ENCODE peak calls at places on chromosomes 12 and 14, in seven cellular contexts. Y is cardiac muscle cell; W is osteoblast; M is SJSA1; C is CD8-positive, alpha-beta memory T cell; H is neural progenitor cell; G is adipocyte. I is an unnamed sample. For H3K9me3, the result is how much of the 10 kb centered on the place peaks cover.

GRCh38 chr12:3677609-3678008 is 75.3 kb downstream of the CRACR2A start:
- DNase-seq in H (no peak), M (no peak), G (no peak), W (no peak), C (no peak), Y (no peak), I (no peak)

GRCh38 chr12:109461049-109461845 is 15.9 kb downstream of the KCTD10 start:
- DNase-seq in Y (peak), W (no peak), H (no peak), C (no peak), G (peak), M (no peak), I (peak)

GRCh38 chr12:12404297-12404696 is 47.4 kb downstream of the BORCS5 start:
- DNase-seq in Y (no peak), M (no peak), G (no peak), H (peak), C (no peak), W (no peak), I (no peak)

GRCh38 chr12:59600174-59600573 is 4.3 kb downstream of the SLC16A7 start:
- DNase-seq in C (no peak), Y (no peak), W (no peak), H (no peak), G (peak), M (no peak), I (no peak)

GRCh38 chr12:1525858-1526257 is 68.5 kb downstream of the FBXL14 start:
- DNase-seq in H (no peak), W (no peak), Y (no peak), C (no peak), G (no peak), M (no peak), I (no peak)

GRCh38 chr14:100192250-100192671 is 32.8 kb upstream of the DEGS2 start:
- DNase-seq in W (peak), Y (no peak), H (no peak), M (no peak), C (no peak), G (no peak), I (no peak)

GRCh38 chr14:102187044-102187443 is 47.3 kb downstream of the WDR20 start:
- DNase-seq in C (no peak), Y (no peak), H (no peak), G (peak), M (no peak), W (peak), I (no peak)

GRCh38 chr14:89673499-89674225 is 256.6 kb upstream of the FOXN3 start:
- DNase-seq in M (no peak), W (peak), G (peak), Y (peak), C (no peak), H (no peak), I (no peak)

GRCh38 chr14:41597647-41598046 is 9.0 kb upstream of the LRFN5 start:
- DNase-seq in G (no peak), Y (no peak), W (no peak), M (no peak), C (no peak), H (no peak), I (no peak)

GRCh38 chr14:97456958-97457357 is 659.8 kb downstream of the VRK1 start:
- DNase-seq in G (no peak), M (no peak), C (no peak), W (no peak), H (no peak), Y (no peak), I (no peak)

GRCh38 chr12:90333939-90334338 is 621.0 kb downstream of the CCER1 start:
- DNase-seq in H (no peak), W (no peak), G (no peak), Y (no peak), C (no peak), M (no peak), I (no peak)

GRCh38 chr12:87155616-87156015 is 873.6 kb downstream of the C12orf50 start:
- DNase-seq in W (no peak), H (no peak), Y (no peak), G (peak), C (no peak), M (no peak), I (no peak)

GRCh38 chr12:108609535-108610335 is 11.9 kb upstream of the TMEM119 start:
- DNase-seq in M (peak), G (peak), H (no peak), Y (peak), C (no peak), W (peak), I (no peak)

GRCh38 chr12:29796823-29797263 is 13.1 kb upstream of the TMTC1 start:
- DNase-seq in Y (no peak), H (peak), C (no peak), M (no peak), G (peak), W (peak), I (no peak)

GRCh38 chr14:21505009-21505553 is 6.1 kb downstream of the METTL3 start:
- DNase-seq in C (no peak), H (no peak), W (no peak), G (no peak), M (no peak), Y (no peak), I (no peak)

GRCh38 chr14:77195766-77196165 is 14.2 kb downstream of the TMEM63C start:
- DNase-seq in M (no peak), G (no peak), Y (no peak), W (no peak), C (no peak), H (no peak), I (no peak)

GRCh38 chr14:51014086-51014485 is 69.8 kb upstream of the PYGL start:
- DNase-seq in M (no peak), Y (no peak), H (peak), C (no peak), G (peak), W (peak), I (no peak)

GRCh38 chr12:1527789-1528188 is 66.6 kb downstream of the FBXL14 start:
- DNase-seq in M (peak), C (no peak), H (no peak), W (peak), G (peak), Y (no peak), I (no peak)

GRCh38 chr14:36091096-36091495 is 85.4 kb downstream of the PTCSC3 start:
- DNase-seq in C (no peak), H (no peak), Y (no peak), G (peak), M (peak), W (no peak), I (no peak)

GRCh38 chr12:94282675-94283074 is 134.3 kb downstream of the PLXNC1 start:
- DNase-seq in H (no peak), C (peak), Y (no peak), M (no peak), G (no peak), W (peak), I (no peak)

GRCh38 chr14:103561381-103562134 is 899 bp downstream of the BAG5 start:
- DNase-seq in W (peak), G (peak), H (peak), M (no peak), C (peak), Y (peak), I (peak)

GRCh38 chr12:40828593-40828990 is 136.4 kb downstream of the CNTN1 start:
- DNase-seq in G (no peak), Y (no peak), C (no peak), W (no peak), H (no peak), M (no peak), I (no peak)

GRCh38 chr14:90495357-90496276 is 98.8 kb downstream of the CALM1 start:
- DNase-seq in W (peak), H (peak), G (peak), M (no peak), C (peak), Y (peak), I (peak)

GRCh38 chr12:50218386-50218785 is 51.2 kb upstream of the CERS5 start:
- DNase-seq in C (no peak), W (no peak), G (peak), M (peak), Y (no peak), H (no peak), I (no peak)

GRCh38 chr12:121530600-121531355 is 50.0 kb downstream of the KDM2B start:
- DNase-seq in H (no peak), G (peak), C (peak), Y (no peak), W (peak), M (no peak), I (peak)

GRCh38 chr14:64217318-64217717 is 76.9 kb downstream of the ESR2 start:
- DNase-seq in C (no peak), Y (no peak), W (peak), G (no peak), M (no peak), H (no peak), I (peak)

GRCh38 chr14:69044965-69045555 is 66.0 kb upstream of the ACTN1 start:
- DNase-seq in W (peak), G (peak), M (no peak), Y (no peak), H (no peak), C (no peak), I (no peak)

GRCh38 chr12:19912996-19913395 is 455.3 kb upstream of the PDE3A start:
- DNase-seq in W (no peak), H (peak), C (no peak), G (no peak), Y (no peak), M (no peak), I (no peak)

GRCh38 chr12:122080149-122081107 is 1.9 kb downstream of the MLXIP start:
- DNase-seq in M (peak), Y (no peak), W (peak), G (peak), H (peak), C (no peak), I (peak)

GRCh38 chr12:95738024-95738611 is 52.4 kb downstream of the NTN4 start:
- DNase-seq in Y (no peak), G (no peak), W (no peak), M (no peak), C (no peak), H (no peak), I (no peak)

GRCh38 chr12:12476836-12477531 is 85.7 kb downstream of the DUSP16 start:
- DNase-seq in M (no peak), W (no peak), C (no peak), G (no peak), H (no peak), Y (no peak), I (no peak)

GRCh38 chr12:16603916-16604575 is 1.9 kb downstream of the LMO3 start:
- DNase-seq in H (peak), W (peak), Y (peak), M (no peak), C (no peak), G (no peak), I (no peak)

GRCh38 chr12:57242691-57243454 is 8.1 kb downstream of the STAC3 start:
- DNase-seq in G (peak), C (peak), H (peak), M (peak), Y (peak), W (peak), I (peak)

GRCh38 chr12:10140001-10140400 is 10.0 kb upstream of the CLEC7A start:
- DNase-seq in C (peak), H (peak), Y (peak), G (peak), M (no peak), W (no peak), I (peak)

GRCh38 chr14:66507181-66507721 is 696 bp upstream of the GPHN start:
- DNase-seq in W (no peak), C (no peak), M (no peak), H (no peak), G (no peak), Y (no peak), I (no peak)

GRCh38 chr14:83994020-83994419 is 1535.9 kb upstream of the FLRT2 start:
- DNase-seq in C (no peak), M (no peak), H (no peak), W (no peak), Y (no peak), G (peak), I (no peak)

GRCh38 chr14:98607341-98607910 is 664.6 kb downstream of the BCL11B start:
- DNase-seq in Y (no peak), C (no peak), G (no peak), H (no peak), W (no peak), M (no peak), I (no peak)

GRCh38 chr14:98606816-98607215 is 665.2 kb downstream of the BCL11B start:
- DNase-seq in G (no peak), C (no peak), Y (no peak), M (no peak), H (no peak), W (no peak), I (no peak)

GRCh38 chr14:98606041-98606640 is 665.9 kb downstream of the BCL11B start:
- DNase-seq in M (no peak), C (no peak), W (no peak), G (no peak), Y (no peak), H (no peak), I (no peak)

GRCh38 chr14:98605043-98605442 is 667.0 kb downstream of the BCL11B start:
- DNase-seq in G (no peak), Y (no peak), W (no peak), C (no peak), H (no peak), M (no peak), I (no peak)

GRCh38 chr14:98608071-98609060 is 663.6 kb downstream of the BCL11B start:
- DNase-seq in C (no peak), H (no peak), Y (no peak), G (no peak), W (no peak), M (no peak), I (no peak)
- H3K9me3 ChIP-seq in C (under half), H (under half), Y (under half), G (under half), W (under half), M (under half), I (under half)

GRCh38 chr12:34389378-34390170 is 367.3 kb downstream of the ALG10 start:
- DNase-seq in G (no peak), M (no peak), Y (no peak), W (peak), C (no peak), H (no peak), I (no peak)

GRCh38 chr12:34386621-34387255 is 364.4 kb downstream of the ALG10 start:
- DNase-seq in C (no peak), G (no peak), W (no peak), H (no peak), M (no peak), Y (no peak), I (no peak)

GRCh38 chr12:34387711-34388635 is 365.7 kb downstream of the ALG10 start:
- DNase-seq in H (no peak), M (no peak), W (peak), Y (no peak), C (no peak), G (no peak), I (no peak)

GRCh38 chr12:34390171-34390841 is 368.0 kb downstream of the ALG10 start:
- DNase-seq in G (no peak), H (no peak), Y (no peak), M (no peak), C (no peak), W (peak), I (no peak)

GRCh38 chr12:34388636-34389377 is 366.5 kb downstream of the ALG10 start:
- DNase-seq in Y (no peak), M (no peak), W (peak), H (no peak), C (no peak), G (no peak), I (no peak)
- H3K9me3 ChIP-seq in Y (under half), M (under half), W (under half), H (under half), C (under half), G (under half), I (under half)

GRCh38 chr14:54423991-54424390 is 17.2 kb downstream of the CNIH1 start:
- DNase-seq in W (no peak), H (no peak), G (no peak), Y (no peak), M (no peak), C (no peak), I (no peak)
- H3K9me3 ChIP-seq in W (under half), H (under half), G (under half), Y (under half), M (under half), C (under half), I (under half)

GRCh38 chr12:37733856-37734255 is 582.7 kb upstream of the ALG10B start:
- DNase-seq in W (no peak), H (no peak), Y (no peak), G (no peak), C (no peak), M (no peak), I (no peak)
- H3K9me3 ChIP-seq in W (under half), H (under half), Y (under half), G (under half), C (under half), M (under half), I (under half)

DNA sequence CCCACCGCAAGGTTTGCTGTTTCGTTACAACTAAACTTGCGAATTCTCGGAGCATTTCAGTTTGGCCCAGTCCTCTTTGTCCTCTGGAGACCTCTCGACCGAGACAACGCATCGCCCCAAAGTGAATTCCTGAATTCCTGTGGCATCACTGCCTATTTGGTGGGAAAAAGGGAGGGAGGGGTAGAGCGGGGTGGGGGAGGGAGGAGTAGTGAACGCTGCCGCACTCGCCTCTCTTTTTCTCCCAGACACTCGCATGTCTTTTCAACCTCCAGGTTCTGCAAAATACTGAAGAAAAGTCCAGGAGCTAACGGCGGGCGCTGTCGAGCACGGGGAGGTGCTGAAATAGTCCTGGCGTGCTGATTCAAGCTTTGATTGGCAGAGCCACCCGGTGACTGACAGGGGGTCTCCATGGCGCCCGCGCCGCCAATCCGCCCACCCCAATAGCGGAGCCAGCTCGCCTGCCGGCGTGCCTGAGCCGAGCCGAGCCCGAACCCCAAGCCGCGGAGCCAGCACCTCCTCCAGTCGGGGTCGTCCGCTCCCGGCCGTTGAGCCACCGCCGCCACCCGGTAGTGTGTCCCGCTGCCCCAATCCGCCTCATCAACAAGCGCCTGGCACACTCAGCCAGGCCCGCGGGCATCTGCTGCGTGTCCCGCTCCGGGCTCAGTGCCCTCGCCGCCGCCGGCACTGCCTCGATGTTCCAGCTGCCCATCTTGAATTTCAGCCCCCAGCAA is at the start of gene SIX6:
- DNase-seq in Y (peak), G (peak), H (peak), C (no peak), W (peak), M (no peak), I (no peak)
- H3K9me3 ChIP-seq in Y (under half), G (under half), H (under half), C (under half), W (under half), M (under half), I (under half)

GRCh38 chr12:131290255-131290959 is 336.7 kb downstream of the ADGRD1 start:
- DNase-seq in H (no peak), M (no peak), G (no peak), W (no peak), C (no peak), Y (no peak), I (no peak)
- H3K9me3 ChIP-seq in H (under half), M (under half), G (under half), W (under half), C (under half), Y (under half), I (under half)

GRCh38 chr14:105876829-105877228 is 350.4 kb downstream of the TMEM121 start:
- DNase-seq in Y (no peak), M (peak), W (no peak), H (no peak), C (no peak), G (no peak), I (no peak)

GRCh38 chr14:105878125-105878524 is 351.7 kb downstream of the TMEM121 start:
- DNase-seq in Y (no peak), H (no peak), M (peak), G (no peak), W (no peak), C (no peak), I (no peak)

GRCh38 chr14:105876158-105876557 is 349.8 kb downstream of the TMEM121 start:
- DNase-seq in M (peak), C (no peak), Y (no peak), H (no peak), G (no peak), W (no peak), I (no peak)

GRCh38 chr14:105878554-105878953 is 352.2 kb downstream of the TMEM121 start:
- DNase-seq in M (peak), C (no peak), H (no peak), W (peak), G (no peak), Y (no peak), I (no peak)

DNA sequence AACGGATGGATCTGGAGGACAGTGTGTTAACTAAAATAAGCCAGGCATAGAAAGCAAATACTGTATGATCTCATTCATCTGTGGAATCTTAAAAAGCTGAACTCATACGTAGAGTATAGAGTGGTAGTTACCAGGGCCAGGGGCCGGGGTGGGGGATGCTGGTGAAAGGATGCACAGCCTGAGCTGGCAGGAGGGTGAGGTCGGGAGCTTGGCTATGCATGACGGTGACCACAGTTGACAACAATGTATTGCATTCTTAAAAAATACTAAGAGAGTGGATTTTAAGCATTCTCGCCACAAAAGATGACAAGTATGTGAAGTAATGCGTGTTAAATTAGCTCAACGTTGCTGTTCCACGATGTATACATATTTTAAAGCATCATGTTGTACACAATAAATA is 351.3 kb downstream of the TMEM121 start:
- DNase-seq in C (no peak), H (no peak), Y (no peak), W (no peak), M (peak), G (no peak), I (no peak)
- H3K9me3 ChIP-seq in C (under half), H (under half), Y (under half), W (under half), M (under half), G (under half), I (under half)

DNA sequence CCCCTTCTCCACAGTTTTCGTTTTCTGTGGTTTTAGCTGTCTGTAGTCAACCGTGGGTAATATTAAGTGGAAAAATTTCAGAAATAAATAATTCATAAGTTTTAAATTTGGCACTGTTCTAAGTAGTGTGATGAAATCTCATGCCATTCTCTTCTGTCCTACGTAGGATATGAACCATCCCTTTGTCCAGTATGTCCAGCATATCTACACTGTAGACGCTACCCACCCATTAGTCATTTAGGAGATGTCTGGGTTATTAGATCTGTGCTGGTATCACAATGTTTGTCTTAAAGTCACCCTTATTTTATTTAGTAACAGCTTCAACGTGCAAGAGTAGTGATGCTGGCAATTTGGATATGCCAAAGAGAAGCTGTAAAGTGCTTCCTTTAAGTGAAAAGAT is 44.7 kb downstream of the ATF7IP start:
- DNase-seq in C (no peak), G (no peak), M (no peak), Y (no peak), W (no peak), H (no peak), I (no peak)
- H3K9me3 ChIP-seq in C (under half), G (under half), M (under half), Y (under half), W (under half), H (under half), I (under half)

I was measured in Karpas-422.